ENCODE peak calls at places on chromosomes 13 and 19, in ten cellular contexts. Q is smooth muscle cell of the brain vasculature; W is fibroblast of villous mesenchyme; Y is activated CD4-positive, alpha-beta T cell treated with anti-CD3 and anti-CD28 coated beads for 48 hours; E is lower lobe of right lung; J is EL; S is Peyer's patch; L is uterus; O is effector memory CD4-positive, alpha-beta T cell; X is AG08396. N is an unnamed sample.

GRCh38 chr19:23515551-23515950 is 120.3 kb upstream of the ZNF91 start:
- DNase-seq in X (no peak), W (no peak), S (no peak), Q (no peak), O (no peak), L (no peak), E (no peak), Y (no peak), J (no peak), N (no peak)

GRCh38 chr13:35765387-35765786 is 288.9 kb upstream of the MAB21L1 start:
- DNase-seq in Q (no peak), O (no peak), W (no peak), Y (no peak), X (no peak), E (no peak), S (no peak), J (no peak), L (no peak), N (no peak)

GRCh38 chr19:39405930-39406655 is 554 bp upstream of the ZFP36 start:
- DNase-seq in J (no peak), S (peak), X (no peak), Y (peak), W (no peak), E (no peak), L (no peak), O (peak), Q (no peak), N (peak)

GRCh38 chr19:36528921-36529518 is 949 bp upstream of the ZNF260 start:
- DNase-seq in J (peak), L (no peak), E (no peak), W (no peak), Q (no peak), X (peak), O (no peak), S (no peak), Y (peak), N (no peak)

GRCh38 chr13:54733639-54734038 is 1705.0 kb downstream of the OLFM4 start:
- DNase-seq in Q (no peak), O (no peak), W (no peak), J (no peak), X (no peak), S (no peak), E (no peak), L (no peak), Y (no peak), N (no peak)

GRCh38 chr13:43838909-43839308 is 40.6 kb downstream of the CCDC122 start:
- DNase-seq in Q (no peak), L (no peak), J (peak), X (no peak), S (no peak), O (no peak), W (peak), E (no peak), Y (no peak), N (no peak)

GRCh38 chr13:35618565-35619083 is 142.1 kb upstream of the MAB21L1 start:
- DNase-seq in X (no peak), L (no peak), S (no peak), W (no peak), Y (no peak), E (no peak), J (no peak), Q (no peak), O (no peak), N (no peak)

GRCh38 chr19:45782820-45783785 is 813 bp upstream of the DMPK start:
- DNase-seq in O (no peak), Y (no peak), X (peak), Q (no peak), L (peak), J (peak), W (peak), S (no peak), E (no peak), N (no peak)

GRCh38 chr19:42540071-42540553 is 11.8 kb upstream of the CEACAM1 start:
- DNase-seq in Y (no peak), L (no peak), Q (no peak), X (no peak), W (no peak), O (no peak), J (no peak), S (no peak), E (no peak), N (no peak)

GRCh38 chr19:5491565-5491964 is 36.3 kb downstream of the ZNRF4 start:
- DNase-seq in Y (no peak), L (no peak), J (no peak), E (no peak), W (no peak), Q (no peak), X (no peak), O (no peak), S (no peak), N (no peak)

GRCh38 chr19:4326837-4327251 is 11.8 kb downstream of the STAP2 start:
- DNase-seq in L (no peak), J (no peak), X (no peak), S (no peak), Y (peak), O (no peak), E (no peak), Q (no peak), W (no peak), N (no peak)

GRCh38 chr19:4678881-4679379 is 8.8 kb upstream of the MYDGF start:
- DNase-seq in L (peak), E (no peak), S (no peak), W (peak), Q (no peak), X (peak), Y (peak), J (no peak), O (no peak), N (no peak)

GRCh38 chr19:10203686-10204085 is 8.9 kb upstream of the DNMT1 start:
- DNase-seq in W (no peak), J (no peak), X (no peak), Q (no peak), L (no peak), Y (no peak), O (no peak), E (no peak), S (no peak), N (no peak)